ENCODE peak calls at places on chromosomes 1 and 21, in nine cellular contexts. One of them, this sample, is unnamed.

GRCh38 chr21:44901391-44902074 is 19.2 kb downstream of the ITGB2 start:
- DNase-seq in body of pancreas: no peak
- DNase-seq in GM12891: no peak
- DNase-seq in heart left ventricle: peak
- DNase-seq in uterus: no peak
- DNase-seq in thyroid gland: no peak
- DNase-seq in esophagus squamous epithelium: no peak
- DNase-seq in ovary: no peak
- DNase-seq in transverse colon: no peak
- DNase-seq in this sample: no peak

GRCh38 chr1:45721207-45721606 is 29.2 kb downstream of the IPP start:
- DNase-seq in body of pancreas: no peak
- DNase-seq in GM12891: no peak
- DNase-seq in heart left ventricle: no peak
- DNase-seq in uterus: no peak
- DNase-seq in thyroid gland: no peak
- DNase-seq in esophagus squamous epithelium: no peak
- DNase-seq in ovary: no peak
- DNase-seq in transverse colon: no peak
- DNase-seq in this sample: no peak

GRCh38 chr1:208409171-208409570 is 165.0 kb upstream of the PLXNA2 start:
- DNase-seq in body of pancreas: no peak
- DNase-seq in GM12891: no peak
- DNase-seq in heart left ventricle: no peak
- DNase-seq in uterus: no peak
- DNase-seq in thyroid gland: no peak
- DNase-seq in esophagus squamous epithelium: no peak
- DNase-seq in ovary: no peak
- DNase-seq in transverse colon: no peak
- DNase-seq in this sample: no peak

GRCh38 chr1:19563336-19564097 is 78.2 kb upstream of the CAPZB start:
- DNase-seq in body of pancreas: peak
- DNase-seq in GM12891: no peak
- DNase-seq in heart left ventricle: peak
- DNase-seq in uterus: peak
- DNase-seq in thyroid gland: peak
- DNase-seq in esophagus squamous epithelium: no peak
- DNase-seq in ovary: peak
- DNase-seq in transverse colon: peak
- DNase-seq in this sample: no peak

GRCh38 chr1:165288301-165289120 is 68.0 kb downstream of the LMX1A start:
- DNase-seq in body of pancreas: peak
- DNase-seq in GM12891: no peak
- DNase-seq in heart left ventricle: no peak
- DNase-seq in uterus: no peak
- DNase-seq in thyroid gland: no peak
- DNase-seq in esophagus squamous epithelium: no peak
- DNase-seq in ovary: no peak
- DNase-seq in transverse colon: peak
- DNase-seq in this sample: no peak

GRCh38 chr1:207579436-207579799 is 65.5 kb upstream of the CR1L start:
- DNase-seq in body of pancreas: peak
- DNase-seq in GM12891: peak
- DNase-seq in heart left ventricle: no peak
- DNase-seq in uterus: no peak
- DNase-seq in thyroid gland: peak
- DNase-seq in esophagus squamous epithelium: no peak
- DNase-seq in ovary: no peak
- DNase-seq in transverse colon: peak
- DNase-seq in this sample: peak

GRCh38 chr1:36594041-36594440 is 111.3 kb upstream of the CSF3R start:
- DNase-seq in body of pancreas: no peak
- DNase-seq in GM12891: no peak
- DNase-seq in heart left ventricle: no peak
- DNase-seq in uterus: no peak
- DNase-seq in thyroid gland: no peak
- DNase-seq in esophagus squamous epithelium: no peak
- DNase-seq in ovary: no peak
- DNase-seq in transverse colon: no peak
- DNase-seq in this sample: no peak

GRCh38 chr1:235783148-235783776 is 83.4 kb downstream of the LYST start:
- DNase-seq in body of pancreas: no peak
- DNase-seq in GM12891: no peak
- DNase-seq in heart left ventricle: no peak
- DNase-seq in uterus: no peak
- DNase-seq in thyroid gland: no peak
- DNase-seq in esophagus squamous epithelium: no peak
- DNase-seq in ovary: no peak
- DNase-seq in transverse colon: no peak
- DNase-seq in this sample: no peak

GRCh38 chr1:44225761-44226160 is 12.5 kb downstream of the DMAP1 start:
- DNase-seq in body of pancreas: no peak
- DNase-seq in GM12891: no peak
- DNase-seq in heart left ventricle: no peak
- DNase-seq in uterus: no peak
- DNase-seq in thyroid gland: no peak
- DNase-seq in esophagus squamous epithelium: no peak
- DNase-seq in ovary: no peak
- DNase-seq in transverse colon: no peak
- DNase-seq in this sample: no peak

GRCh38 chr21:26506951-26507350 is 66.1 kb downstream of the CYYR1 start:
- DNase-seq in body of pancreas: no peak
- DNase-seq in GM12891: no peak
- DNase-seq in heart left ventricle: no peak
- DNase-seq in uterus: no peak
- DNase-seq in thyroid gland: no peak
- DNase-seq in esophagus squamous epithelium: no peak
- DNase-seq in ovary: no peak
- DNase-seq in transverse colon: no peak
- DNase-seq in this sample: peak

GRCh38 chr1:244239261-244239770 is 188.2 kb downstream of the ZBTB18 start:
- DNase-seq in body of pancreas: no peak
- DNase-seq in GM12891: no peak
- DNase-seq in heart left ventricle: no peak
- DNase-seq in uterus: no peak
- DNase-seq in thyroid gland: no peak
- DNase-seq in esophagus squamous epithelium: no peak
- DNase-seq in ovary: no peak
- DNase-seq in transverse colon: no peak
- DNase-seq in this sample: no peak

GRCh38 chr1:56396524-56397067 is 182.8 kb downstream of the PLPP3 start:
- DNase-seq in body of pancreas: no peak
- DNase-seq in GM12891: no peak
- DNase-seq in heart left ventricle: no peak
- DNase-seq in uterus: no peak
- DNase-seq in thyroid gland: peak
- DNase-seq in esophagus squamous epithelium: no peak
- DNase-seq in ovary: no peak
- DNase-seq in transverse colon: no peak
- DNase-seq in this sample: no peak

GRCh38 chr1:14598498-14599172 is at the start of gene KAZN:
- DNase-seq in body of pancreas: peak
- DNase-seq in GM12891: peak
- DNase-seq in heart left ventricle: peak
- DNase-seq in uterus: no peak
- DNase-seq in thyroid gland: peak
- DNase-seq in esophagus squamous epithelium: no peak
- DNase-seq in ovary: peak
- DNase-seq in transverse colon: no peak
- DNase-seq in this sample: peak

GRCh38 chr1:100927276-100927675 is 31.4 kb downstream of the SLC30A7 start:
- DNase-seq in body of pancreas: no peak
- DNase-seq in GM12891: no peak
- DNase-seq in heart left ventricle: no peak
- DNase-seq in uterus: no peak
- DNase-seq in thyroid gland: no peak
- DNase-seq in esophagus squamous epithelium: no peak
- DNase-seq in ovary: no peak
- DNase-seq in transverse colon: no peak
- DNase-seq in this sample: no peak

GRCh38 chr1:23449918-23450317 is 25.4 kb upstream of the TCEA3 start:
- DNase-seq in body of pancreas: peak
- DNase-seq in GM12891: no peak
- DNase-seq in heart left ventricle: peak
- DNase-seq in uterus: no peak
- DNase-seq in thyroid gland: peak
- DNase-seq in esophagus squamous epithelium: no peak
- DNase-seq in ovary: peak
- DNase-seq in transverse colon: peak
- DNase-seq in this sample: no peak

GRCh38 chr1:155970531-155971167 is 7.7 kb downstream of the ARHGEF2 start:
- DNase-seq in body of pancreas: peak
- DNase-seq in GM12891: peak
- DNase-seq in heart left ventricle: peak
- DNase-seq in uterus: peak
- DNase-seq in thyroid gland: peak
- DNase-seq in esophagus squamous epithelium: no peak
- DNase-seq in ovary: peak
- DNase-seq in transverse colon: peak
- DNase-seq in this sample: peak

GRCh38 chr1:232385221-232385620 is 244.7 kb downstream of the SIPA1L2 start:
- DNase-seq in body of pancreas: no peak
- DNase-seq in GM12891: no peak
- DNase-seq in heart left ventricle: no peak
- DNase-seq in uterus: no peak
- DNase-seq in thyroid gland: no peak
- DNase-seq in esophagus squamous epithelium: no peak
- DNase-seq in ovary: no peak
- DNase-seq in transverse colon: no peak
- DNase-seq in this sample: peak

GRCh38 chr1:18032475-18032874 is 75.1 kb upstream of the IGSF21 start:
- DNase-seq in body of pancreas: no peak
- DNase-seq in GM12891: no peak
- DNase-seq in heart left ventricle: no peak
- DNase-seq in uterus: no peak
- DNase-seq in thyroid gland: no peak
- DNase-seq in esophagus squamous epithelium: no peak
- DNase-seq in ovary: no peak
- DNase-seq in transverse colon: no peak
- DNase-seq in this sample: no peak

GRCh38 chr1:173954179-173954578 is 37.1 kb upstream of the SERPINC1 start:
- DNase-seq in body of pancreas: no peak
- DNase-seq in GM12891: no peak
- DNase-seq in heart left ventricle: no peak
- DNase-seq in uterus: no peak
- DNase-seq in thyroid gland: no peak
- DNase-seq in esophagus squamous epithelium: no peak
- DNase-seq in ovary: no peak
- DNase-seq in transverse colon: no peak
- DNase-seq in this sample: no peak

DNA sequence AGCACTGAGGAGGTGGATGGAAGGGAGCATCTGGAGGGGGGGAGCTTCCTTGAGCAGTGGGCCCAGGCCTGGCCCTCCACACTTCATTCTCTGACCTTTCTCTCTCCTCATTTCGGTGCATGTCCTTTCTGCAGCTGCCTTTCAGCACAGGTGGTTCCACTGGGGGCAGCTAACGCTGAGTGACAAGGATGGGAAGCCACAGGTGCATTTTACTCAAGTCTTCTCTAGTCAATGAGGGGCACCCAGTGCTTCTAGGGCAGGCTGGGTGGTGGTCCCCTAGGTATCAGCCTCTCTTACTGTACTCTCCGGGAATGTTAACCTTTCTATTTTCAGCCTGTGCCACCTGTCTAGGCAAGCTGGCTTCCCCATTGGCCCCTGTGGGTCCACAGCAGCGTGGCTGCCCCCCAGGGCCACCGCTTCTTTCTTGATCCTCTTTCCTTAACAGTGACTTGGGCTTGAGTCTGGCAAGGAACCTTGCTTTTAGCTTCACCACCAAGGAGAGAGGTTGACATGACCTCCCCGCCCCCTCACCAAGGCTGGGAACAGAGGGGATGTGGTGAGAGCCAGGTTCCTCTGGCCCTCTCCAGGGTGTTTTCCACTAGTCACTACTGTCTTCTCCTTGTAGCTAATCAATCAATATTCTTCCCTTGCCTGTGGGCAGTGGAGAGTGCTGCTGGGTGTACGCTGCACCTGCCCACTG is 43.2 kb downstream of the YARS1 start:
- DNase-seq in body of pancreas: no peak
- DNase-seq in GM12891: no peak
- DNase-seq in heart left ventricle: no peak
- DNase-seq in uterus: no peak
- DNase-seq in thyroid gland: no peak
- DNase-seq in esophagus squamous epithelium: no peak
- DNase-seq in ovary: no peak
- DNase-seq in transverse colon: no peak
- DNase-seq in this sample: no peak
- TF ChIP-seq POLR2A in body of pancreas: no peak
- TF ChIP-seq POLR2A in GM12891: peak
- TF ChIP-seq POLR2A in heart left ventricle: no peak
- TF ChIP-seq POLR2A in uterus: no peak
- TF ChIP-seq POLR2A in thyroid gland: no peak
- TF ChIP-seq POLR2A in esophagus squamous epithelium: no peak
- TF ChIP-seq POLR2A in ovary: no peak
- TF ChIP-seq POLR2A in transverse colon: no peak
- TF ChIP-seq POLR2A in this sample: no peak

GRCh38 chr21:46183910-46184624 is at the start of gene SPATC1L:
- DNase-seq in body of pancreas: peak
- DNase-seq in GM12891: peak
- DNase-seq in heart left ventricle: peak
- DNase-seq in uterus: peak
- DNase-seq in thyroid gland: peak
- DNase-seq in esophagus squamous epithelium: no peak
- DNase-seq in ovary: peak
- DNase-seq in transverse colon: peak
- DNase-seq in this sample: peak
- TF ChIP-seq POLR2A in body of pancreas: no peak
- TF ChIP-seq POLR2A in GM12891: no peak
- TF ChIP-seq POLR2A in heart left ventricle: no peak
- TF ChIP-seq POLR2A in uterus: no peak
- TF ChIP-seq POLR2A in thyroid gland: no peak
- TF ChIP-seq POLR2A in esophagus squamous epithelium: no peak
- TF ChIP-seq POLR2A in ovary: no peak
- TF ChIP-seq POLR2A in transverse colon: no peak
- TF ChIP-seq POLR2A in this sample: peak

GRCh38 chr1:70874826-70875225 is 172.8 kb downstream of the PTGER3 start:
- DNase-seq in body of pancreas: no peak
- DNase-seq in GM12891: no peak
- DNase-seq in heart left ventricle: no peak
- DNase-seq in uterus: no peak
- DNase-seq in thyroid gland: no peak
- DNase-seq in esophagus squamous epithelium: no peak
- DNase-seq in ovary: no peak
- DNase-seq in transverse colon: no peak
- DNase-seq in this sample: no peak
- TF ChIP-seq POLR2A in body of pancreas: no peak
- TF ChIP-seq POLR2A in GM12891: no peak
- TF ChIP-seq POLR2A in heart left ventricle: no peak
- TF ChIP-seq POLR2A in uterus: no peak
- TF ChIP-seq POLR2A in thyroid gland: no peak
- TF ChIP-seq POLR2A in esophagus squamous epithelium: no peak
- TF ChIP-seq POLR2A in ovary: no peak
- TF ChIP-seq POLR2A in transverse colon: no peak
- TF ChIP-seq POLR2A in this sample: no peak

DNA sequence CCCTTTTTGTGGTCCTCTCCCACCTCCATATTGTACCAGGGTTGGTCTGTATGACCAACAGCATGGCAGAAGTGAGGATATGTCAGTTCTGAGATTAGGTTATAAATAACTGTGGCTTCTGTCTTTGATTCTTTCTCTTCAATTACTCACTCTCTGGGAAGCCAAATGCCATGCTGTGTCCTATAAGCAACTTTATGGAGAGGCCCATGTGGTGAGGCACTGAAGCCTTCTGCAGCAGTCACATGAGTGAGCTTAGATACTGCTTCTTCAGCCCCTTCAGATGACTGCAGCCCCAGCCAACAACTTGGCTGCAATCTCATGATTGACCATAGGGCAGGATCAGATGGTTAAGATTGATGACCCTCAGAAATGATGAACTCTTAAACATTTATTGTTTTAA is 34.0 kb upstream of the SAMD13 start:
- DNase-seq in body of pancreas: no peak
- DNase-seq in GM12891: no peak
- DNase-seq in heart left ventricle: no peak
- DNase-seq in uterus: no peak
- DNase-seq in thyroid gland: no peak
- DNase-seq in esophagus squamous epithelium: no peak
- DNase-seq in ovary: no peak
- DNase-seq in transverse colon: no peak
- DNase-seq in this sample: no peak
- TF ChIP-seq POLR2A in body of pancreas: no peak
- TF ChIP-seq POLR2A in GM12891: no peak
- TF ChIP-seq POLR2A in heart left ventricle: no peak
- TF ChIP-seq POLR2A in uterus: no peak
- TF ChIP-seq POLR2A in thyroid gland: no peak
- TF ChIP-seq POLR2A in esophagus squamous epithelium: no peak
- TF ChIP-seq POLR2A in ovary: no peak
- TF ChIP-seq POLR2A in transverse colon: no peak
- TF ChIP-seq POLR2A in this sample: no peak